ENCODE peak calls at places on chromosomes 1 and 21, in four cellular contexts. W, L, X and E are unnamed samples.

GRCh38 chr1:63868220-63868897 is 94.5 kb downstream of the ROR1 start:
- DNase-seq in X (no peak), W (no peak), L (peak; percentile 47), E (peak; percentile 85)

GRCh38 chr1:113929750-113930498 is 800 bp downstream of the HIPK1 start:
- DNase-seq in X (no peak), W (peak; percentile 64), L (peak; percentile 42), E (peak; percentile 34)

GRCh38 chr1:115337276-115337632 is 795 bp downstream of the NGF start:
- DNase-seq in L (no peak), X (no peak), W (no peak), E (no peak)

GRCh38 chr1:210262167-210262896 is 29.7 kb downstream of the SERTAD4 start:
- DNase-seq in X (no peak), L (peak; percentile 96), W (peak; percentile 53), E (no peak)

GRCh38 chr1:165481820-165482532 is 37.0 kb upstream of the RXRG start:
- DNase-seq in W (no peak), X (no peak), L (peak; percentile 97), E (peak; percentile 96)

GRCh38 chr1:1462318-1462966 is 9.1 kb upstream of the ATAD3B start:
- DNase-seq in W (peak; percentile 56), L (peak; percentile 52), X (no peak), E (peak; percentile 83)

GRCh38 chr1:145751491-145752021 is 32.3 kb downstream of the CD160 start:
- DNase-seq in X (peak; percentile 4), L (peak; percentile 95), W (no peak), E (peak; percentile 78)

GRCh38 chr1:151729966-151730291 is 8.6 kb downstream of the RIIAD1 start:
- DNase-seq in W (no peak), X (no peak), L (no peak), E (no peak)

GRCh38 chr1:200351826-200352549 is 57.8 kb downstream of the ZNF281 start:
- DNase-seq in X (no peak), W (no peak), L (peak; percentile 80), E (no peak)

GRCh38 chr1:226406401-226406881 is 1.5 kb downstream of the PARP1 start:
- DNase-seq in L (no peak), X (no peak), W (no peak), E (peak; percentile 67)

GRCh38 chr21:37088196-37088595 is 15.1 kb downstream of the TTC3 start:
- DNase-seq in X (no peak), W (no peak), L (no peak), E (no peak)

GRCh38 chr1:153081736-153082135 is 10.3 kb upstream of the SPRR2B start:
- DNase-seq in X (no peak), L (peak; percentile 36), W (no peak), E (peak; percentile 81)

GRCh38 chr1:43472087-43472462 is 18.3 kb upstream of the HYI start:
- DNase-seq in L (peak; percentile 39), W (no peak), X (no peak), E (no peak)

GRCh38 chr1:110208916-110209650 is 1.0 kb upstream of the KCNC4 start:
- DNase-seq in X (no peak), L (no peak), W (no peak), E (no peak)

GRCh38 chr1:107530543-107530942 is 389.7 kb downstream of the NTNG1 start:
- DNase-seq in W (no peak), L (peak; percentile 14), X (no peak), E (peak; percentile 86)

GRCh38 chr1:26862781-26863676 is at the start of gene SFN:
- DNase-seq in L (no peak), W (no peak), X (no peak), E (peak; percentile 99)

GRCh38 chr1:184866991-184867788 is 107.1 kb downstream of the NIBAN1 start:
- DNase-seq in W (no peak), L (peak; percentile 91), X (no peak), E (peak; percentile 95)

GRCh38 chr1:207922554-207922953 is 11.6 kb upstream of the CD34 start:
- DNase-seq in X (no peak), W (peak; percentile 79), L (no peak), E (no peak)

GRCh38 chr1:208238710-208239517 is 5.3 kb downstream of the PLXNA2 start:
- DNase-seq in W (no peak), L (peak; percentile 61), X (peak; percentile 26), E (peak; percentile 85)